ENCODE peak calls at places on chromosome 14, in six cellular contexts. C, V, S, Z, X and G are unnamed samples.

GRCh38 chr14:76203086-76204001 is 51.6 kb downstream of the GPATCH2L start:
- DNase-seq in X (no peak), Z (no peak), C (no peak), S (no peak), V (no peak), G (no peak)

GRCh38 chr14:39109893-39110715 is 4.0 kb upstream of the GEMIN2 start:
- DNase-seq in C (peak; percentile 19), S (no peak), V (no peak), X (no peak), Z (peak; percentile 39), G (no peak)

GRCh38 chr14:61192970-61193369 is 88.2 kb downstream of the TMEM30B start:
- DNase-seq in V (no peak), Z (no peak), S (no peak), X (no peak), C (no peak), G (no peak)

GRCh38 chr14:89349196-89350008 is 67.6 kb downstream of the FOXN3 start:
- DNase-seq in C (peak; percentile 75), V (no peak), Z (no peak), S (peak; percentile 94), X (peak; percentile 76), G (no peak)

GRCh38 chr14:102221026-102221425 is 81.3 kb downstream of the WDR20 start:
- DNase-seq in Z (no peak), V (no peak), C (no peak), X (no peak), S (peak; percentile 49), G (no peak)

GRCh38 chr14:83874662-83875061 is 1655.3 kb upstream of the FLRT2 start:
- DNase-seq in V (no peak), S (no peak), Z (no peak), C (no peak), X (no peak), G (no peak)

GRCh38 chr14:22994762-22995275 is 12.5 kb upstream of the AJUBA start:
- DNase-seq in S (peak; percentile 62), V (peak; percentile 27), X (no peak), Z (peak; percentile 94), C (peak; percentile 32), G (no peak)

GRCh38 chr14:104350463-104351185 is 212.2 kb downstream of the KIF26A start:
- DNase-seq in Z (peak; percentile 32), S (no peak), X (no peak), C (no peak), V (no peak), G (no peak)

GRCh38 chr14:106506901-106507305 is 980.5 kb downstream of the TMEM121 start:
- DNase-seq in X (no peak), Z (no peak), C (no peak), S (no peak), V (peak; percentile 50), G (peak; percentile 78)

GRCh38 chr14:77082356-77082755 is 15.7 kb upstream of the CIPC start:
- DNase-seq in Z (no peak), X (no peak), S (no peak), V (no peak), C (no peak), G (no peak)

GRCh38 chr14:68513838-68514610 is 278.8 kb downstream of the ZFP36L1 start:
- DNase-seq in C (no peak), S (no peak), V (no peak), Z (no peak), X (no peak), G (no peak)

GRCh38 chr14:93747102-93747501 is 41.2 kb downstream of the PRIMA1 start:
- DNase-seq in C (no peak), Z (no peak), V (no peak), S (no peak), X (no peak), G (no peak)

GRCh38 chr14:58656671-58657411 is 19.1 kb downstream of the DACT1 start:
- DNase-seq in X (no peak), C (no peak), Z (no peak), V (no peak), S (no peak), G (no peak)

GRCh38 chr14:49999216-49999761 is 106.4 kb downstream of the ARF6 start:
- DNase-seq in V (peak; percentile 62), Z (peak; percentile 89), X (no peak), C (peak; percentile 72), S (no peak), G (peak; percentile 75)

GRCh38 chr14:36658091-36659009 is 3.3 kb upstream of the PAX9 start:
- DNase-seq in V (no peak), C (no peak), S (peak; percentile 47), X (no peak), Z (peak; percentile 6), G (no peak)

GRCh38 chr14:34053666-34054065 is 102.8 kb upstream of the EGLN3 start:
- DNase-seq in X (no peak), C (no peak), V (no peak), S (no peak), Z (peak; percentile 11), G (no peak)

GRCh38 chr14:77804592-77804991 is 4.7 kb downstream of the ADCK1 start:
- DNase-seq in S (peak; percentile 84), C (no peak), Z (no peak), X (no peak), V (no peak), G (no peak)

DNA sequence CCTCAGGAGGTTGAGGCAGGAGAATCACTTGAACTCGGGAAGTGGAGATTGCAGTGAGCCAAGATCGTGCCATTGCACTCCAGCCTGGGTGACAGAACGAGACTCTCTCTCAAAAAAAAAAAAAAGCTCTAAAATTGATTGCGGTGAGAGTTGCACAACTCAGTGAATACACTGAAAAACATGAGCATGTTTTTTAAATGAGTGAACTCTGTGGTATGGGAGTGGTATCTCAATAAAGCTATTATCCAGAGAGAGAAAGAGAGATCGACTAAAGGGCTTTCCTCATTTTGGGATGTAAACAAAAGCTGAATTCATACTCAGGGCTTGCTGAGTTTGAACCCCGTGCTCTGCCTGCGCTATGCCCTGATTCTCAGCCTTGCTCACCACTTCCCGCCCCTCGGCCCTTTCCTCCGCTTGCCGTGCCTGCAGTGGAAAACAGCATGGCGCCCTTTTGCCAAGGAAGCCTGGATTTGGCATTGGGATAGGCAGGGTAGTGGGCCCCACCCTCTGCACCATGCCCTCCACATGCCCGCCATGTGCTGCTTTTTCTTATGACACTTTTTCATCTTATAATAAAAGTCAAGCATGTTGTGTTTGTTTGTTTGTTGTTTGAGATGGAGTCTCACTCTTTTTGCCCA is 102.5 kb downstream of the LGMN start:
- DNase-seq in C (no peak), X (no peak), V (no peak), S (no peak), Z (no peak), G (no peak)
- H3K27ac ChIP-seq in C (no peak overlapping the region), X (no peak overlapping the region), V (no peak overlapping the region), S (no peak overlapping the region), Z (no peak overlapping the region), G (no peak overlapping the region)

DNA sequence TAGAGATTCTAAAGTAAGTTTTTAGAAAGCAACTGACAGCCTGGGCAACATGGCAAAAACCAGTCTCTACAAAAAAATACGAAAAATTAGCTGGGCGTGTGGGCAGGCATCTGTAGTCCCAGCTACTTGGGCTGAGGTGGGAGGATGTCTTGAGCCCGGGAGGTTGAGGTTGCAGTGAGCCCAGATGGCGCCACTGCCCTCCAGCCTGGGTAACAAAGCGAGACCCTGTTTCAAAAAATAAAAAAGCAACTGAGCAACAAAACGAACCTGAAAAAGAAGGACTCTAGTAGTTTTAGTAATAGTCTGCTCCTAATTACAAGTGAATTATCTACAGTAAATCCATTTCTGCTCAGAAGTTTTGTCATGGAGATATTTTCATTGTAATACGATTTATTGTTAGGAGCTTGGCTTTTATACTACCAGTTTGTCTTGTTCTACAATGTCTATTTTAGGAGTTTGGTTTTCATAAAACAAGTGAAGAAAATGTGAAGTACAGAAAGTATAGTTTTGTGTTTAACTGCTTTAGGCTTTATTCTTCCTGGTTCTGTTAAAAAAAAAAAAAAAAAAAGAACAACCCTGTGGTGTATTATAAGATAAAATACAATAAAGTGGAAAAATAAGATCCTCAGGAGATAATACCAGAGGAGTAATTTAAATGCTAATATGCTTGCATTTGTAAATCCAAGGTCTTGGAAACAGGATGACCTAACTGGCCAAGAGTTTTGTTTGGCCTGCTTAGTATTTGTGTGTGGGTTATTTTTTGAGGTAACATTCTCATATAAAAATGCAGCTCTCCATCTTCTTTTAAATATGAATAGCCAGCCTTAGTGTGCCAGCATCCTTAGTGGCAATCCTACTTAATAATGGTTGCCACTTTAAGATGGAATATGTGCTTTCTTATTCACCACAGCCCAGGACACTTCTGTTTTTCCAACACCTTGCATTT is 2.8 kb downstream of the TMX1 start:
- DNase-seq in Z (no peak), S (peak; percentile 63), V (no peak), X (no peak), C (no peak), G (no peak)
- H3K27ac ChIP-seq in Z (no peak overlapping the region), S (peak overlapping the region; percentile 92), V (no peak overlapping the region), X (no peak overlapping the region), C (no peak overlapping the region), G (no peak overlapping the region)

GRCh38 chr14:87030182-87030581 is 962.8 kb downstream of the GALC start:
- DNase-seq in X (no peak), S (no peak), Z (no peak), C (no peak), V (no peak), G (no peak)

DNA sequence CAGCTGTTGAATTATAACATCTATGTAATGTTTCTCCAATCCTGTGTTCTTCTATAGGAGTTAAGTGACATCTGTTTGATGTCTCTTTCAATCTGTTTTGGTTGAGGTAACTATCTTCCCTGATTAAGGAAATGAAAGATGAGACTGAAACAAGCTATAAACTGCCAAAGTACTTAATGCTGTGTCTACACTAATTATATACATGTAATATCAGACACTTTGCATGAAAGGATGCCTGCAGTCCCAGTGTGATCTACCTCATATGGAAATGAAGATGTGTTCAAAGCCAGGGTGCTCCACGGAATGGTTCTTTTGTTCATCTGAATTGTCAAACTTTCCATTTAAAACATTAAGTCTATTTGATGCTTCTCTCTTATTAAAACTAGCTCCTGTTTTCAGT is 958.3 kb downstream of the GALC start:
- DNase-seq in Z (no peak), S (no peak), C (no peak), V (no peak), X (no peak), G (no peak)
- H3K27ac ChIP-seq in Z (no peak overlapping the region), S (no peak overlapping the region), C (no peak overlapping the region), V (no peak overlapping the region), X (no peak overlapping the region), G (no peak overlapping the region)

GRCh38 chr14:71001742-71002141 is 94.5 kb downstream of the PCNX1 start:
- DNase-seq in C (no peak), Z (no peak), S (peak; percentile 9), X (no peak), V (no peak), G (no peak)

GRCh38 chr14:70995671-70996070 is 88.4 kb downstream of the PCNX1 start:
- DNase-seq in X (no peak), Z (no peak), V (no peak), S (peak; percentile 55), C (no peak), G (no peak)

GRCh38 chr14:70993931-70994330 is 86.7 kb downstream of the PCNX1 start:
- DNase-seq in S (no peak), Z (no peak), C (no peak), X (no peak), V (no peak), G (no peak)

GRCh38 chr14:71003156-71003555 is 95.9 kb downstream of the PCNX1 start:
- DNase-seq in C (no peak), X (no peak), V (no peak), S (no peak), Z (no peak), G (no peak)

DNA sequence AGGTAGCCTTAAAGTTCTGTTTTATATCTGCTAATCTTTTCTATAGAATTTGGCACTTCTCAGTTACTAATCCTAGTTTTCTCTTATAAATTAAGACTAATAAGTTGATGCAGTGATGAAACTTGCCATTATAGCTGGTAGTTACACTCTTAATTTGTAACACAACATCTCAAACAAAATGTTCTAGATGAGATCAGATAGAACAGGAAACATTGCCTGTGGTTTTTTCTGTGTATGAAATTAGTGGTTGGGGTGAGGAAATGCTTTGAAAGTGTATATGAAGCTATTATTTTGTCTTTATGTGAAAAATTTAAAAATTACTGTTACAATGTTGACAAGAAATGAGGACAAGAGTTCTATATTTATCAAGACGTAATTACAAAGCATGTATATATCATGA is 91.9 kb downstream of the PCNX1 start:
- DNase-seq in X (no peak), S (no peak), Z (no peak), C (no peak), V (no peak), G (peak; percentile 63)
- H3K27ac ChIP-seq in X (no peak overlapping the region), S (no peak overlapping the region), Z (no peak overlapping the region), C (no peak overlapping the region), V (peak overlapping the region; percentile 42), G (peak overlapping the region; percentile 36)